ENCODE peak calls at places on chromosome 13, in four cellular contexts. A, L, W and Y are unnamed samples.

GRCh38 chr13:112213467-112214245 is 146.7 kb downstream of the SOX1 start:
- DNase-seq in A (no peak), L (no peak), W (no peak), Y (no peak)

GRCh38 chr13:88622362-88622973 is 951.3 kb downstream of the SLITRK5 start:
- DNase-seq in A (no peak), L (no peak), W (no peak), Y (peak)

GRCh38 chr13:44050450-44051063 is 170.9 kb downstream of the LACC1 start:
- DNase-seq in A (peak), L (peak), W (peak), Y (peak)

GRCh38 chr13:96052655-96053002 is 572 bp downstream of the UGGT2 start:
- DNase-seq in A (peak), L (peak), W (no peak), Y (peak)

GRCh38 chr13:41224113-41225110 is 30.0 kb upstream of the KBTBD7 start:
- DNase-seq in A (peak), L (no peak), W (no peak), Y (peak)

GRCh38 chr13:26227396-26227971 is 5.4 kb upstream of the RNF6 start:
- DNase-seq in A (no peak), L (no peak), W (no peak), Y (no peak)

GRCh38 chr13:105262579-105262978 is 1272.9 kb downstream of the EFNB2 start:
- DNase-seq in A (no peak), L (no peak), W (no peak), Y (no peak)

GRCh38 chr13:85386424-85386823 is 412.8 kb downstream of the SLITRK6 start:
- DNase-seq in A (no peak), L (no peak), W (no peak), Y (no peak)

GRCh38 chr13:19634129-19634740 is 776 bp downstream of the MPHOSPH8 start:
- DNase-seq in A (peak), L (peak), W (peak), Y (peak)

GRCh38 chr13:100394005-100394695 is 194.4 kb downstream of the GGACT start:
- DNase-seq in A (peak), L (peak), W (peak), Y (peak)

GRCh38 chr13:46369506-46370268 is 17.4 kb downstream of the RUBCNL start:
- DNase-seq in A (peak), L (no peak), W (no peak), Y (peak)

GRCh38 chr13:103931396-103931795 is 865.2 kb upstream of the SLC10A2 start:
- DNase-seq in A (no peak), L (no peak), W (no peak), Y (no peak)

GRCh38 chr13:44159633-44160279 is 213.9 kb upstream of the SERP2 start:
- DNase-seq in A (peak), L (no peak), W (no peak), Y (no peak)

GRCh38 chr13:54361460-54361859 is 1332.8 kb downstream of the OLFM4 start:
- DNase-seq in A (no peak), L (no peak), W (no peak), Y (no peak)

GRCh38 chr13:45473627-45474026 is 8.9 kb downstream of the COG3 start:
- DNase-seq in A (no peak), L (no peak), W (no peak), Y (no peak)

GRCh38 chr13:77492982-77493381 is 42.5 kb upstream of the SCEL start:
- DNase-seq in A (peak), L (peak), W (no peak), Y (peak)

GRCh38 chr13:27379126-27379525 is 45.3 kb upstream of the GTF3A start:
- DNase-seq in A (no peak), L (no peak), W (no peak), Y (no peak)

GRCh38 chr13:27607125-27607524 is 13.2 kb downstream of the LNX2 start:
- DNase-seq in A (peak), L (peak), W (no peak), Y (peak)

GRCh38 chr13:23628765-23629565 is 58.8 kb downstream of the TNFRSF19 start:
- DNase-seq in A (peak), L (no peak), W (no peak), Y (peak)

GRCh38 chr13:52159159-52159982 is at the start of gene NEK3:
- DNase-seq in A (peak), L (peak), W (peak), Y (peak)

GRCh38 chr13:25397763-25398162 is 26.0 kb downstream of the ATP8A2 start:
- DNase-seq in A (no peak), L (no peak), W (no peak), Y (no peak)

GRCh38 chr13:24038846-24039330 is 121.6 kb upstream of the SPATA13 start:
- DNase-seq in A (peak), L (no peak), W (no peak), Y (no peak)

GRCh38 chr13:112204881-112205327 is 138.0 kb downstream of the SOX1 start:
- DNase-seq in A (no peak), L (no peak), W (no peak), Y (no peak)

GRCh38 chr13:21837841-21838551 is 167.1 kb downstream of the FGF9 start:
- DNase-seq in A (peak), L (no peak), W (no peak), Y (no peak)

GRCh38 chr13:44801990-44802389 is 187.3 kb downstream of the NUFIP1 start:
- DNase-seq in A (peak), L (peak), W (no peak), Y (peak)

GRCh38 chr13:32267836-32268439 is 47.2 kb downstream of the ZAR1L start:
- DNase-seq in A (no peak), L (peak), W (no peak), Y (no peak)

GRCh38 chr13:52195052-52195837 is 35.8 kb upstream of the NEK3 start:
- DNase-seq in A (peak), L (peak), W (peak), Y (peak)

GRCh38 chr13:29946093-29946492 is 95.7 kb upstream of the UBL3 start:
- DNase-seq in A (no peak), L (no peak), W (no peak), Y (no peak)

DNA sequence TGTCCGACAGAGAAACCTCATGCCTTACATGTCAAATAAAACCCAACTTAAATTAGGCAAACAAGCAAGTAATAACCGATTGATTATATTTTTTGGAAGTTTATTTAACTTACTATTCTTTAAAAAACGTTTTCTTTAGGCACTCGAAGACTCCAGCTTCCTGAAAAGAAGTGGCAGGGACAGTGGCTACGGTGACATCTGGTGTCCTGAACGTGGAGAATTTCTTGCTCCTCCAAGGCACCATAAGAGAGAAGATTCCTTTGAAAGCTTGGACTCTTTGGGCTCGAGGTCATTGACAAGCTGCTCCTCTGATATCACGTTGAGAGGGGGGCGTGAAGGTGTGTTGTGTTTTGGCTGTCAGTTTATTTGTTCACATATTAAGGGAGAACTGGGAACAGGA is 164.4 kb downstream of the LMO7 start:
- DNase-seq in A (no peak), L (no peak), W (no peak), Y (no peak)
- TF ChIP-seq CTCF in A (no peak), L (no peak), W (peak), Y (no peak)

DNA sequence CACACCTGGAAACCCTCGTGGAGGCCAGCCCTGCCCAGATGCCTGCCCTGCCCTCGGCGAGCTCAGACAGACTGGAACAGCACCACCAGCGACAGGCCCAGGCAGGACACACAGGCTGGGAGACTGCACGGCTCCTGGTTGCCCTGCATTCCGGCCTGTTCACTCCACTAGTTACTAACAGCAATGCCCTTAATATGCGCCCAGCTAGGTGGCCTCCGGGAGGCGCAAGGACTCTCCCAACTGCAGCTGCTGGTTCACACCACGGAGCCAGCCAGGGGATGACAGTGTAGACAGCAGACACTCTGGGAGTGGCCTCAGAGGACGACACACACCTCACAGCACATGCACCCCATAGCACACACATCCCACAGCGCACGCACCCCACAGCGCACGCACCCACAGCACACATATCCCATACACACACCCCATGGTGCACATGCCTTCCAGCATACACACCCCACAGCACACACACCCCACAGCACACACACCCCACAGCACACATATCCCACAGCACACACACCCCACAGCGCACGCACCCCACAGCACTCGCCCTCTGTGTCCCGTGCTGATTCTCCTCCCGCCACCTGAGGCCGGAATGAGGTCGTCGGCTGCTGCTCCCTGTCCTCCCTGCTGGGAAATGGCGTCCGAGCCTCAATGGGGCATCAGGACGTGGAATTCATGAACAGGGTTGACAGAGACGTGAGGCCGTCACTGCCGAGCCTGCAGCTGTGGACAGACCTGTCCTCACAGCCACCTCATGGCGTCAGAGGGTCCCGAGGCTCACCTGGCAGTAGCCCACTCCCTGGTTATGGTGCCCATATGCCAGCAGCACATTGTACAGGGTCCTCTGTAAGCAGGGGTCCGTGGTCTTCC is 13.6 kb downstream of the GRTP1 start:
- DNase-seq in A (no peak), L (no peak), W (no peak), Y (no peak)
- TF ChIP-seq CTCF in A (no peak), L (no peak), W (no peak), Y (no peak)

GRCh38 chr13:90910240-90910639 is 437.2 kb upstream of the MIR17HG start:
- DNase-seq in A (no peak), L (no peak), W (no peak), Y (no peak)

GRCh38 chr13:90906554-90906953 is 440.9 kb upstream of the MIR17HG start:
- DNase-seq in A (no peak), L (no peak), W (no peak), Y (no peak)

GRCh38 chr13:90912247-90912646 is 435.2 kb upstream of the MIR17HG start:
- DNase-seq in A (no peak), L (no peak), W (no peak), Y (no peak)

GRCh38 chr13:90908792-90909191 is 438.7 kb upstream of the MIR17HG start:
- DNase-seq in A (no peak), L (no peak), W (no peak), Y (no peak)
- TF ChIP-seq CTCF in A (no peak), L (no peak), W (no peak), Y (no peak)

GRCh38 chr13:47611664-47612288 is 389.3 kb downstream of the SUCLA2 start:
- DNase-seq in A (peak), L (no peak), W (no peak), Y (no peak)
- TF ChIP-seq CTCF in A (no peak), L (no peak), W (no peak), Y (no peak)

GRCh38 chr13:42477588-42478190 is 96.3 kb upstream of the TNFSF11 start:
- DNase-seq in A (no peak), L (no peak), W (no peak), Y (no peak)

GRCh38 chr13:42484396-42484795 is 89.6 kb upstream of the TNFSF11 start:
- DNase-seq in A (peak), L (no peak), W (no peak), Y (peak)

GRCh38 chr13:42474954-42475353 is 99.0 kb upstream of the TNFSF11 start:
- DNase-seq in A (peak), L (peak), W (no peak), Y (peak)

GRCh38 chr13:42478531-42479156 is 95.3 kb upstream of the TNFSF11 start:
- DNase-seq in A (peak), L (peak), W (no peak), Y (peak)
- TF ChIP-seq CTCF in A (peak), L (peak), W (no peak), Y (peak)

GRCh38 chr13:79490846-79491245 is 9.9 kb downstream of the NDFIP2 start:
- DNase-seq in A (peak), L (no peak), W (no peak), Y (no peak)
- TF ChIP-seq CTCF in A (no peak), L (no peak), W (no peak), Y (no peak)